ENCODE peak calls at places on chromosomes 6 and 20, in four cellular contexts. One of them, this sample, is unnamed.

GRCh38 chr6:28922841-28923317 is 906 bp downstream of the TRIM27 start:
- DNase-seq in mucosa of descending colon: no peak
- DNase-seq in astrocyte of the spinal cord: peak; percentile 40
- DNase-seq in endothelial cell: peak; percentile 58
- DNase-seq in this sample: no peak

GRCh38 chr20:44886828-44887227 is 1.3 kb downstream of the YWHAB start:
- DNase-seq in mucosa of descending colon: no peak
- DNase-seq in astrocyte of the spinal cord: no peak
- DNase-seq in endothelial cell: no peak
- DNase-seq in this sample: no peak

GRCh38 chr20:49608752-49609670 is 41.1 kb upstream of the PTGIS start:
- DNase-seq in endothelial cell: peak; percentile 75
- DNase-seq in astrocyte of the spinal cord: no peak
- DNase-seq in mucosa of descending colon: peak; percentile 76
- DNase-seq in this sample: peak; percentile 85

GRCh38 chr6:100228437-100229424 is 234.7 kb upstream of the MCHR2 start:
- DNase-seq in mucosa of descending colon: peak; percentile 83
- DNase-seq in astrocyte of the spinal cord: peak; percentile 59
- DNase-seq in endothelial cell: peak; percentile 84
- DNase-seq in this sample: peak; percentile 89

GRCh38 chr20:24987244-24987643 is 5.3 kb downstream of the APMAP start:
- DNase-seq in astrocyte of the spinal cord: no peak
- DNase-seq in mucosa of descending colon: no peak
- DNase-seq in endothelial cell: no peak
- DNase-seq in this sample: no peak

GRCh38 chr20:36754656-36755222 is 8.8 kb upstream of the NDRG3 start:
- DNase-seq in astrocyte of the spinal cord: peak; percentile 74
- DNase-seq in mucosa of descending colon: no peak
- DNase-seq in endothelial cell: peak; percentile 68
- DNase-seq in this sample: no peak

GRCh38 chr6:128305976-128306375 is 214.4 kb downstream of the PTPRK start:
- DNase-seq in endothelial cell: no peak
- DNase-seq in mucosa of descending colon: no peak
- DNase-seq in astrocyte of the spinal cord: peak; percentile 7
- DNase-seq in this sample: no peak

GRCh38 chr20:47800619-47801018 is 15.3 kb upstream of the SULF2 start:
- DNase-seq in astrocyte of the spinal cord: no peak
- DNase-seq in endothelial cell: no peak
- DNase-seq in mucosa of descending colon: no peak
- DNase-seq in this sample: no peak

GRCh38 chr20:32521780-32522524 is 63.2 kb downstream of the NOL4L start:
- DNase-seq in mucosa of descending colon: peak; percentile 80
- DNase-seq in endothelial cell: peak; percentile 87
- DNase-seq in astrocyte of the spinal cord: peak; percentile 36
- DNase-seq in this sample: peak; percentile 82

GRCh38 chr6:48027704-48028435 is 83.1 kb downstream of the PTCHD4 start:
- DNase-seq in mucosa of descending colon: no peak
- DNase-seq in astrocyte of the spinal cord: no peak
- DNase-seq in endothelial cell: no peak
- DNase-seq in this sample: no peak

This sample was measured in upper lobe of right lung.